ENCODE peak calls at places on chromosomes 4 and X, in six cellular contexts. One of them, this sample, is unnamed.

GRCh38 chrX:19040373-19040772 is 56.5 kb upstream of the PHKA2 start:
- DNase-seq in fibroblast of mammary gland: peak
- DNase-seq in NCI-H1092: no peak
- DNase-seq in OCI-LY7: no peak
- DNase-seq in posterior cingulate gyrus: no peak
- DNase-seq in GM03348: no peak
- DNase-seq in this sample: no peak

GRCh38 chrX:109990582-109991276 is 12.2 kb upstream of the TMEM164 start:
- DNase-seq in fibroblast of mammary gland: no peak
- DNase-seq in GM03348: no peak
- DNase-seq in posterior cingulate gyrus: no peak
- DNase-seq in NCI-H1092: no peak
- DNase-seq in OCI-LY7: no peak
- DNase-seq in this sample: no peak

GRCh38 chrX:644304-645023 is 13.9 kb downstream of the SHOX start:
- DNase-seq in fibroblast of mammary gland: no peak
- DNase-seq in GM03348: no peak
- DNase-seq in NCI-H1092: no peak
- DNase-seq in posterior cingulate gyrus: no peak
- DNase-seq in OCI-LY7: no peak
- DNase-seq in this sample: no peak

GRCh38 chr4:186017801-186018200 is 51.2 kb upstream of the TLR3 start:
- DNase-seq in OCI-LY7: no peak
- DNase-seq in posterior cingulate gyrus: no peak
- DNase-seq in fibroblast of mammary gland: no peak
- DNase-seq in GM03348: no peak
- DNase-seq in NCI-H1092: no peak
- DNase-seq in this sample: no peak

GRCh38 chr4:15493411-15493810 is 23.7 kb downstream of the CC2D2A start:
- DNase-seq in GM03348: no peak
- DNase-seq in NCI-H1092: no peak
- DNase-seq in posterior cingulate gyrus: no peak
- DNase-seq in fibroblast of mammary gland: peak
- DNase-seq in OCI-LY7: no peak
- DNase-seq in this sample: no peak

GRCh38 chrX:135973025-135973547 is 702 bp downstream of the MMGT1 start:
- DNase-seq in fibroblast of mammary gland: peak
- DNase-seq in GM03348: peak
- DNase-seq in NCI-H1092: no peak
- DNase-seq in OCI-LY7: peak
- DNase-seq in posterior cingulate gyrus: no peak
- DNase-seq in this sample: no peak

GRCh38 chr4:81688085-81688484 is 216.4 kb upstream of the RASGEF1B start:
- DNase-seq in OCI-LY7: peak
- DNase-seq in NCI-H1092: no peak
- DNase-seq in GM03348: no peak
- DNase-seq in posterior cingulate gyrus: no peak
- DNase-seq in fibroblast of mammary gland: peak
- DNase-seq in this sample: no peak

GRCh38 chr4:72318771-72319170 is 250.2 kb downstream of the ADAMTS3 start:
- DNase-seq in NCI-H1092: no peak
- DNase-seq in fibroblast of mammary gland: peak
- DNase-seq in OCI-LY7: no peak
- DNase-seq in posterior cingulate gyrus: no peak
- DNase-seq in GM03348: peak
- DNase-seq in this sample: no peak

GRCh38 chr4:7425591-7426468 is 8.9 kb downstream of the PSAPL1 start:
- DNase-seq in OCI-LY7: no peak
- DNase-seq in GM03348: no peak
- DNase-seq in posterior cingulate gyrus: peak
- DNase-seq in NCI-H1092: no peak
- DNase-seq in fibroblast of mammary gland: no peak
- DNase-seq in this sample: no peak

GRCh38 chrX:48751343-48751742 is 10.2 kb upstream of the GLOD5 start:
- DNase-seq in GM03348: no peak
- DNase-seq in NCI-H1092: no peak
- DNase-seq in OCI-LY7: no peak
- DNase-seq in posterior cingulate gyrus: no peak
- DNase-seq in fibroblast of mammary gland: no peak
- DNase-seq in this sample: no peak

GRCh38 chrX:106000203-106000602 is 38.3 kb downstream of the SERPINA7 start:
- DNase-seq in fibroblast of mammary gland: no peak
- DNase-seq in GM03348: no peak
- DNase-seq in posterior cingulate gyrus: no peak
- DNase-seq in NCI-H1092: no peak
- DNase-seq in OCI-LY7: no peak
- DNase-seq in this sample: no peak

GRCh38 chrX:11533211-11533651 is 132.5 kb downstream of the ARHGAP6 start:
- DNase-seq in OCI-LY7: peak
- DNase-seq in GM03348: peak
- DNase-seq in posterior cingulate gyrus: no peak
- DNase-seq in fibroblast of mammary gland: peak
- DNase-seq in NCI-H1092: peak
- DNase-seq in this sample: peak

GRCh38 chr4:19349416-19349815 is 902.3 kb upstream of the SLIT2 start:
- DNase-seq in posterior cingulate gyrus: no peak
- DNase-seq in fibroblast of mammary gland: peak
- DNase-seq in OCI-LY7: no peak
- DNase-seq in GM03348: no peak
- DNase-seq in NCI-H1092: no peak
- DNase-seq in this sample: no peak

GRCh38 chrX:97846718-97847237 is 963.1 kb downstream of the RPA4 start:
- DNase-seq in OCI-LY7: no peak
- DNase-seq in fibroblast of mammary gland: no peak
- DNase-seq in GM03348: no peak
- DNase-seq in posterior cingulate gyrus: no peak
- DNase-seq in NCI-H1092: no peak
- DNase-seq in this sample: no peak

GRCh38 chr4:4874254-4874653 is 14.8 kb downstream of the MSX1 start:
- DNase-seq in fibroblast of mammary gland: no peak
- DNase-seq in NCI-H1092: no peak
- DNase-seq in OCI-LY7: no peak
- DNase-seq in posterior cingulate gyrus: no peak
- DNase-seq in GM03348: no peak
- DNase-seq in this sample: no peak

GRCh38 chrX:75623535-75623934 is 100.7 kb upstream of the ZDHHC15 start:
- DNase-seq in OCI-LY7: no peak
- DNase-seq in GM03348: no peak
- DNase-seq in fibroblast of mammary gland: no peak
- DNase-seq in NCI-H1092: no peak
- DNase-seq in posterior cingulate gyrus: no peak
- DNase-seq in this sample: no peak

GRCh38 chrX:69163936-69164741 is 1.1 kb downstream of the PJA1 start:
- DNase-seq in OCI-LY7: peak
- DNase-seq in fibroblast of mammary gland: no peak
- DNase-seq in posterior cingulate gyrus: no peak
- DNase-seq in GM03348: peak
- DNase-seq in NCI-H1092: peak
- DNase-seq in this sample: no peak

GRCh38 chr4:1851575-1852415 is 4.2 kb downstream of the LETM1 start:
- DNase-seq in NCI-H1092: no peak
- DNase-seq in OCI-LY7: no peak
- DNase-seq in fibroblast of mammary gland: peak
- DNase-seq in GM03348: no peak
- DNase-seq in posterior cingulate gyrus: no peak
- DNase-seq in this sample: no peak

GRCh38 chr4:101451086-101451485 is 103.8 kb upstream of the PPP3CA start:
- DNase-seq in OCI-LY7: no peak
- DNase-seq in posterior cingulate gyrus: no peak
- DNase-seq in NCI-H1092: no peak
- DNase-seq in GM03348: no peak
- DNase-seq in fibroblast of mammary gland: peak
- DNase-seq in this sample: no peak

GRCh38 chr4:81135501-81135900 is 79.5 kb downstream of the PRKG2 start:
- DNase-seq in NCI-H1092: no peak
- DNase-seq in OCI-LY7: no peak
- DNase-seq in posterior cingulate gyrus: no peak
- DNase-seq in GM03348: no peak
- DNase-seq in fibroblast of mammary gland: peak
- DNase-seq in this sample: no peak

GRCh38 chr4:24805566-24805965 is 10.2 kb downstream of the SOD3 start:
- DNase-seq in GM03348: no peak
- DNase-seq in fibroblast of mammary gland: no peak
- DNase-seq in OCI-LY7: peak
- DNase-seq in NCI-H1092: no peak
- DNase-seq in posterior cingulate gyrus: no peak
- DNase-seq in this sample: no peak

GRCh38 chr4:168723020-168723419 is 226.2 kb downstream of the PALLD start:
- DNase-seq in GM03348: no peak
- DNase-seq in posterior cingulate gyrus: no peak
- DNase-seq in fibroblast of mammary gland: peak
- DNase-seq in NCI-H1092: no peak
- DNase-seq in OCI-LY7: no peak
- DNase-seq in this sample: no peak

GRCh38 chrX:118495958-118496762 is 545 bp downstream of the DOCK11 start:
- DNase-seq in NCI-H1092: peak
- DNase-seq in OCI-LY7: peak
- DNase-seq in GM03348: peak
- DNase-seq in posterior cingulate gyrus: peak
- DNase-seq in fibroblast of mammary gland: peak
- DNase-seq in this sample: no peak

GRCh38 chrX:32155044-32155638 is 1056.2 kb downstream of the DMD start:
- DNase-seq in GM03348: no peak
- DNase-seq in NCI-H1092: no peak
- DNase-seq in posterior cingulate gyrus: no peak
- DNase-seq in fibroblast of mammary gland: no peak
- DNase-seq in OCI-LY7: no peak
- DNase-seq in this sample: no peak

GRCh38 chr4:123340381-123340701 is 56.3 kb upstream of the SPRY1 start:
- DNase-seq in posterior cingulate gyrus: no peak
- DNase-seq in NCI-H1092: no peak
- DNase-seq in GM03348: peak
- DNase-seq in fibroblast of mammary gland: peak
- DNase-seq in OCI-LY7: no peak
- DNase-seq in this sample: no peak

GRCh38 chrX:11341274-11342256 is 48.4 kb downstream of the AMELX start:
- DNase-seq in posterior cingulate gyrus: no peak
- DNase-seq in OCI-LY7: peak
- DNase-seq in fibroblast of mammary gland: peak
- DNase-seq in NCI-H1092: no peak
- DNase-seq in GM03348: peak
- DNase-seq in this sample: no peak

GRCh38 chr4:78552398-78553396 is 1.1 kb downstream of the ANXA3 start:
- DNase-seq in NCI-H1092: no peak
- DNase-seq in GM03348: no peak
- DNase-seq in OCI-LY7: no peak
- DNase-seq in posterior cingulate gyrus: no peak
- DNase-seq in fibroblast of mammary gland: no peak
- DNase-seq in this sample: no peak

GRCh38 chrX:19886888-19887531 is 390 bp downstream of the SH3KBP1 start:
- DNase-seq in fibroblast of mammary gland: no peak
- DNase-seq in NCI-H1092: no peak
- DNase-seq in OCI-LY7: no peak
- DNase-seq in posterior cingulate gyrus: peak
- DNase-seq in GM03348: peak
- DNase-seq in this sample: no peak

GRCh38 chrX:10015711-10016515 is 48.8 kb downstream of the CLDN34 start:
- DNase-seq in posterior cingulate gyrus: no peak
- DNase-seq in OCI-LY7: peak
- DNase-seq in fibroblast of mammary gland: no peak
- DNase-seq in GM03348: peak
- DNase-seq in NCI-H1092: no peak
- DNase-seq in this sample: no peak

GRCh38 chr4:53804719-53805118 is 213.4 kb upstream of the LNX1 start:
- DNase-seq in OCI-LY7: peak
- DNase-seq in NCI-H1092: no peak
- DNase-seq in GM03348: peak
- DNase-seq in fibroblast of mammary gland: peak
- DNase-seq in posterior cingulate gyrus: no peak
- DNase-seq in this sample: no peak

GRCh38 chrX:13734278-13735172 is at the start of the genes OFD1 and TRAPPC2:
- DNase-seq in NCI-H1092: peak
- DNase-seq in OCI-LY7: peak
- DNase-seq in posterior cingulate gyrus: peak
- DNase-seq in fibroblast of mammary gland: peak
- DNase-seq in GM03348: peak
- DNase-seq in this sample: peak

GRCh38 chr4:71266090-71266794 is 72.6 kb upstream of the SLC4A4 start:
- DNase-seq in fibroblast of mammary gland: peak
- DNase-seq in NCI-H1092: no peak
- DNase-seq in GM03348: peak
- DNase-seq in posterior cingulate gyrus: no peak
- DNase-seq in OCI-LY7: no peak
- DNase-seq in this sample: no peak

GRCh38 chrX:19852014-19853005 is 35.1 kb downstream of the SH3KBP1 start:
- DNase-seq in fibroblast of mammary gland: peak
- DNase-seq in NCI-H1092: no peak
- DNase-seq in posterior cingulate gyrus: no peak
- DNase-seq in GM03348: peak
- DNase-seq in OCI-LY7: no peak
- DNase-seq in this sample: no peak

This sample was measured in NCI-H187 treated with DMSO at 0.1 percent for 48 hours.